ENCODE peak calls at places on chromosome 20, in seven cellular contexts. L, D, V, I, K, P and S are unnamed samples. For H3K36me3, the result is how much of the 10 kb centered on the place peaks cover.

GRCh38 chr20:9112541-9113515 is 43.9 kb downstream of the PLCB4 start:
- DNase-seq in L (no peak), D (peak), P (no peak), K (peak), I (peak), V (no peak), S (no peak)

GRCh38 chr20:14744723-14745122 is 407.3 kb upstream of the FLRT3 start:
- DNase-seq in P (no peak), V (no peak), L (no peak), D (no peak), K (no peak), I (no peak), S (no peak)

GRCh38 chr20:59159091-59159821 is 4.4 kb upstream of the ZNF831 start:
- DNase-seq in I (no peak), V (peak), L (no peak), K (no peak), P (no peak), D (no peak), S (no peak)

GRCh38 chr20:45343867-45344721 is 4.1 kb downstream of the SDC4 start:
- DNase-seq in K (peak), P (peak), D (peak), L (peak), V (peak), I (peak), S (peak)

GRCh38 chr20:57662313-57663240 is 42.4 kb upstream of the ZBP1 start:
- DNase-seq in K (no peak), L (peak), V (peak), I (no peak), P (no peak), D (no peak), S (peak)

GRCh38 chr20:768426-768978 is at the start of gene SLC52A3:
- DNase-seq in L (no peak), V (peak), I (no peak), K (no peak), P (no peak), D (no peak), S (no peak)

GRCh38 chr20:55255016-55255415 is 750.3 kb downstream of the CBLN4 start:
- DNase-seq in D (no peak), L (no peak), I (no peak), V (no peak), K (no peak), P (no peak), S (no peak)

GRCh38 chr20:4810446-4811019 is 88.8 kb downstream of the PRND start:
- DNase-seq in P (no peak), D (no peak), V (no peak), I (no peak), L (no peak), K (no peak), S (no peak)

GRCh38 chr20:17875106-17875980 is 93.3 kb downstream of the SNX5 start:
- DNase-seq in D (peak), L (peak), V (no peak), P (peak), K (peak), I (peak), S (peak)

GRCh38 chr20:22462975-22463914 is 121.1 kb downstream of the FOXA2 start:
- DNase-seq in L (no peak), I (peak), V (no peak), D (no peak), K (no peak), P (no peak), S (no peak)

GRCh38 chr20:57654998-57655811 is 35.0 kb upstream of the ZBP1 start:
- DNase-seq in P (peak), V (peak), K (no peak), I (no peak), D (no peak), L (peak), S (peak)

GRCh38 chr20:32411955-32412706 is 54.0 kb downstream of the ASXL1 start:
- DNase-seq in L (no peak), I (no peak), V (no peak), K (no peak), P (no peak), D (no peak), S (no peak)

GRCh38 chr20:53671370-53671769 is 77.7 kb upstream of the ZNF217 start:
- DNase-seq in I (no peak), K (no peak), D (no peak), L (no peak), V (no peak), P (no peak), S (no peak)

GRCh38 chr20:58712116-58712822 is 19.7 kb downstream of the NPEPL1 start:
- DNase-seq in K (no peak), P (no peak), L (peak), D (no peak), V (no peak), I (no peak), S (no peak)

GRCh38 chr20:36792422-36792821 is 18.9 kb upstream of the DSN1 start:
- DNase-seq in P (no peak), K (peak), L (peak), V (peak), D (peak), I (peak), S (peak)

GRCh38 chr20:32362924-32363364 is 4.8 kb downstream of the ASXL1 start:
- DNase-seq in P (no peak), V (no peak), I (peak), K (no peak), D (peak), L (no peak), S (no peak)

GRCh38 chr20:16802652-16802935 is 54.4 kb downstream of the OTOR start:
- DNase-seq in V (no peak), I (no peak), K (no peak), P (no peak), L (no peak), D (no peak), S (no peak)

GRCh38 chr20:18633411-18633810 is 45.6 kb downstream of the DTD1 start:
- DNase-seq in K (no peak), I (no peak), L (no peak), V (no peak), P (no peak), D (no peak), S (no peak)

GRCh38 chr20:55014766-55015165 is 539.4 kb downstream of the DOK5 start:
- DNase-seq in K (no peak), P (no peak), I (no peak), V (no peak), D (no peak), L (no peak), S (no peak)

GRCh38 chr20:44839481-44839880 is 29.1 kb upstream of the RIMS4 start:
- DNase-seq in P (no peak), L (no peak), D (no peak), K (no peak), V (no peak), I (no peak), S (no peak)

GRCh38 chr20:9514461-9515210 is at the start of gene LAMP5:
- DNase-seq in I (peak), L (no peak), D (peak), P (no peak), K (peak), V (peak), S (no peak)

GRCh38 chr20:45487231-45487635 is 17.7 kb downstream of the WFDC2 start:
- DNase-seq in D (no peak), V (peak), I (no peak), P (no peak), L (no peak), K (no peak), S (no peak)

GRCh38 chr20:47468290-47469050 is 33.2 kb upstream of the NCOA3 start:
- DNase-seq in L (no peak), I (no peak), V (no peak), P (no peak), K (no peak), D (no peak), S (no peak)

GRCh38 chr20:41174373-41174772 is 37.0 kb downstream of the PLCG1 start:
- DNase-seq in V (no peak), D (no peak), P (peak), L (peak), I (no peak), K (no peak), S (peak)

GRCh38 chr20:62053465-62054196 is 12.1 kb downstream of the TAF4 start:
- DNase-seq in I (no peak), V (no peak), D (no peak), P (no peak), L (no peak), K (no peak), S (no peak)

GRCh38 chr20:8795404-8795803 is 273.5 kb upstream of the PLCB4 start:
- DNase-seq in D (no peak), K (no peak), V (no peak), P (no peak), L (no peak), I (no peak), S (no peak)

GRCh38 chr20:13222319-13222716 is 1.2 kb downstream of the ISM1 start:
- DNase-seq in P (no peak), V (peak), K (no peak), L (no peak), D (no peak), I (no peak), S (no peak)

GRCh38 chr20:41783423-41784220 is 165.4 kb upstream of the CHD6 start:
- DNase-seq in K (no peak), L (no peak), P (no peak), D (no peak), V (no peak), I (no peak), S (no peak)

GRCh38 chr20:50286609-50287008 is 96.0 kb downstream of the CEBPB start:
- DNase-seq in D (peak), K (peak), V (no peak), I (peak), L (peak), P (peak), S (no peak)

GRCh38 chr20:16801919-16802651 is 53.9 kb downstream of the OTOR start:
- DNase-seq in L (no peak), I (peak), K (peak), V (peak), D (peak), P (peak), S (no peak)

GRCh38 chr20:33684533-33685327 is 1.5 kb downstream of the E2F1 start:
- DNase-seq in P (no peak), I (no peak), K (no peak), L (no peak), D (no peak), V (peak), S (no peak)

GRCh38 chr20:34410331-34410730 is 47.3 kb downstream of the ITCH start:
- DNase-seq in I (peak), K (peak), D (peak), V (no peak), L (no peak), P (no peak), S (no peak)

GRCh38 chr20:35953411-35954199 is 697 bp downstream of the SCAND1 start:
- DNase-seq in L (no peak), I (peak), D (peak), V (peak), K (peak), P (peak), S (peak)

GRCh38 chr20:23082846-23083552 is 3.1 kb downstream of the CD93 start:
- DNase-seq in P (no peak), D (no peak), I (no peak), V (peak), K (no peak), L (no peak), S (no peak)

GRCh38 chr20:46757754-46758678 is 48.6 kb downstream of the SLC2A10 start:
- DNase-seq in P (peak), K (peak), V (peak), I (peak), L (peak), D (peak), S (no peak)

GRCh38 chr20:3580412-3580811 is 82.8 kb downstream of the GFRA4 start:
- DNase-seq in V (peak), K (no peak), P (no peak), D (no peak), L (no peak), I (no peak), S (no peak)

GRCh38 chr20:3583765-3584164 is 79.4 kb downstream of the GFRA4 start:
- DNase-seq in K (no peak), D (no peak), V (no peak), L (no peak), I (no peak), P (no peak), S (no peak)

GRCh38 chr20:3590164-3590563 is 73.0 kb downstream of the GFRA4 start:
- DNase-seq in P (no peak), D (no peak), L (no peak), K (no peak), V (no peak), I (no peak), S (no peak)

GRCh38 chr20:3586111-3586510 is 77.1 kb downstream of the GFRA4 start:
- DNase-seq in K (peak), I (no peak), P (no peak), D (no peak), L (no peak), V (no peak), S (no peak)
- H3K36me3 ChIP-seq in K (under half), I (under half), P (under half), D (under half), L (half or more), V (under half), S (under half)

DNA sequence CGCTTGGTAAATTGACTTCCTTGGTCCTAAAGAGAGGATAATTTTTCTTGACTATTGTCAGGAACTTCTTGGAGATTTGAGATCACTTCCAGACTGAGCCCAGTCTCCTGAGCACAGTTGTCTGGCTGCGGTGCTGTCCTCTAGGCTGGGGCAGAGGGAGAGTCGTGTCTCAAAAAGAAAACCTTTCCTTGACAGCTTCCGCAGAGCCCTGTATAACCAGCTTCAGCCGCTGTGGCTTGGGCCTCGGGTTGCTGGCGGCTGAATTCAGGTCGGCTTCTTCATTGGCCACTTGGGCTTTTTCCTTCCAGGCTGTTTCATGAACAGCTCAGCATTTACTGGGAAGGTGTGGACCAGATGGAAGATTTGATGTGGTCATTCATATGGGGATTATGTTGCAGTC is 75.9 kb downstream of the DHX35 start:
- DNase-seq in L (no peak), K (no peak), V (no peak), P (no peak), I (no peak), D (no peak), S (no peak)
- H3K36me3 ChIP-seq in L (half or more), K (half or more), V (under half), P (under half), I (under half), D (under half), S (half or more)

GRCh38 chr20:49276201-49276894 is 1.5 kb downstream of the ZNFX1 start:
- DNase-seq in L (no peak), V (no peak), D (peak), P (no peak), I (peak), K (peak), S (no peak)

GRCh38 chr20:49275634-49276033 is 2.2 kb downstream of the ZNFX1 start:
- DNase-seq in V (no peak), K (no peak), D (no peak), L (no peak), P (no peak), I (peak), S (no peak)

GRCh38 chr20:49278036-49278816 is at the start of gene ZNFX1:
- DNase-seq in L (peak), D (peak), P (peak), I (peak), K (peak), V (peak), S (peak)

GRCh38 chr20:49277786-49278035 is 146 bp downstream of the ZNFX1 start:
- DNase-seq in K (no peak), P (no peak), L (no peak), V (no peak), D (no peak), I (no peak), S (no peak)

DNA sequence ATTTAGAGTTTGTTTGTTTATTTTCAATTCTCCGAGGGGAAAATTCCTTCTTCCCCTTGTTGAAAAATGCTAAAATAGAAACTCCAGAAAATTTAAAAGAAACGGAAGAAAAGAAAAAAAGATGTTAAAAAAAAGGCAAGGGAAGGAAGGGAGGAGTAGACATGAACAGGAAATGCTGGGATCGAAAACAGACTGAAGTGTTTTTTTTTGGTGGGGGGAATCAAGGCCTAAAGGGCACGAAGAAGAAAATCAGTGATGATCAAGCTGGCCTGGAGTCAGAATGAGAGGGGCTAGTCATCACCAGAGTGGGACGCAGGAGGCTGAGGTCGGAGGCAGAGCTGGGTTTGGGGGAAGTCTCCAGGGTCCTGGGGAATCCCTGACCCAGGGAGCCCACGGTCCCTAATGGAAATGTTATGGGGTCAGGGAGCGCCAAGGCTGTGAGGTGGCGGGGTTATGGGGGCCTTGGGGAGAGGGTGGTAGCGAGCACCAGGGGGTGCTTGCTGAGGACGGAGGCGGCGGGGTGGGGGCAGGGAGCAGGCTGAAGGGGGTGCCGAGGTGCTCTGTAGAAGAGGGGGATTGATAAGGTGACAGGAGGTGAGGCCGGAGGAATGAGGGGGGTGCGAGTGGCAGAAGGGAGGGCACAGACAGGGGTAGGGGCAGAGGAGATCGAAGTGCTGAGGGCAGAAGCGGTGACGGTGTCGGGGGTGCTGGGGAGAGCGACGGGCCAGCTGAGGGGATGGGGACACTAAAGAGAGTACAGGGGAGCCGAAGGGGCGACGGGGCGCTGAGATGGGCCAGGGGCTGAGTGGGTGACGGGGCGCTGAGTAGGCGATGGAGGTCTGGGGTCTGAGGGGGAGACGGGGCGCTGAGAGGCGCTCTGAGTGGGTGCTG is 717 bp downstream of the ZNFX1 start:
- DNase-seq in V (peak), D (no peak), P (peak), I (peak), K (peak), L (peak), S (peak)
- H3K36me3 ChIP-seq in V (half or more), D (under half), P (under half), I (under half), K (half or more), L (half or more), S (under half)

GRCh38 chr20:51945177-51945576 is 142.9 kb upstream of the SALL4 start:
- DNase-seq in D (no peak), L (no peak), V (no peak), I (no peak), P (no peak), K (no peak), S (no peak)
- H3K36me3 ChIP-seq in D (under half), L (under half), V (under half), I (under half), P (under half), K (under half), S (under half)

DNA sequence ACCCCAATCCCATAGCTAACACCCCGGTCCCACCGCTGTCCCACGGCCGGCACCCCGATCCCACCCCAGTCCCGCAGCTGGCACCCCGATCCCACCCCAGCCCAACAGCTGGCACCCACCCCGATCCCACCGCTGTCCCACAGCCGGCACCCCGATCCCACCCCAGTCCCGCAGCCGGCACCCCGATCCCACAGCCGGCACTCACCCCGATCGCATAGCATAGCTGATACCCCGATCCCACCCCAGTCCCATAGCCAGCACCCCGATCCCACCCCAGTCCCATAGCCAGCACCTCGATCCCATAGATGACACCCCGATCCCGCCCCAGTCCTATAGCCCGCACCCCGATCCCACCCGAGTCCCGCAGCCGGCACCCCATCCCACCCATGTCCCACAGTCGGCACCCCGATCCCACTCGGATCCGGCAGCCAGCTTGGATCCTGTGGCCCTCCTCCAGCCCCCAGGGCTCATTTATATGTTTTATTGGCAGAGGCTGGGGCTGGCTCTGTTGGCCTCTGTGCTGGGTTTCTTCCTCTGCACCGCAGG is 872 bp upstream of the GMEB2 start:
- DNase-seq in K (no peak), D (no peak), L (no peak), P (no peak), I (no peak), V (no peak), S (no peak)
- H3K36me3 ChIP-seq in K (under half), D (under half), L (under half), P (under half), I (under half), V (under half), S (under half)

GRCh38 chr20:25511183-25511582 is 74.1 kb downstream of the NINL start:
- DNase-seq in L (no peak), I (no peak), K (no peak), V (no peak), D (no peak), P (no peak), S (no peak)

GRCh38 chr20:25514747-25515340 is 70.5 kb downstream of the NINL start:
- DNase-seq in V (no peak), I (no peak), K (no peak), P (no peak), D (no peak), L (no peak), S (no peak)

GRCh38 chr20:25517124-25517523 is 68.2 kb downstream of the NINL start:
- DNase-seq in K (no peak), V (no peak), P (no peak), I (no peak), D (no peak), L (no peak), S (no peak)

GRCh38 chr20:25512709-25513108 is 72.6 kb downstream of the NINL start:
- DNase-seq in D (no peak), P (no peak), V (no peak), I (no peak), L (peak), K (no peak), S (no peak)

DNA sequence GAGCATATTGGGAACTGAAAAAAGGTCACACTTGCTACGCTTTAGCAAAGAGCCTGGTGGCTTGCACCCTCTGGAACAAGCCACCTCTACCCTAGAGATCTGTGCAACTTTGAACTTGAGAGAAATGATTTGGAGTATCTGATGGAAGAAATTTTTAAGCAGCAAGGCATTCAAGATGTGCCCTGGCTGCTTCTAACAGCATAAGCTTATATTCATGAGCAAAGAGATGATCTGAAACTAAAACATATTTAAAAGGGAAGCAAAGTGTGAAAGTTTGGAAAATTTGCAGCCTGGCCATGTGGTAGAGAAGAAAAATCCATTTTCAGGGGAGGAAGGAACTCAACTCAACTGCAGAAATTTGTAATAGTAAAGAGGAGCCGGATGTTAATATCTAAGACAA is 71.1 kb downstream of the NINL start:
- DNase-seq in K (no peak), L (no peak), P (no peak), I (no peak), D (no peak), V (no peak), S (no peak)
- H3K36me3 ChIP-seq in K (under half), L (half or more), P (under half), I (under half), D (half or more), V (half or more), S (half or more)